ENCODE peak calls at places on chromosomes 13 and 19, in nine cellular contexts. W is stimulated activated CD4-positive, alpha-beta T cell treated with anti-CD3 and anti-CD28 coated beads, TNF-alpha, amount 100 ng/mL, for 1 hour; J is RPMI8226; H is hippocampal formation; X is heart left ventricle; M is stimulated activated CD8-positive, alpha-beta memory T cell treated with anti-CD3 and anti-CD28 coated beads, Interleukin-15, amount 100 ng/mL, for 4 hours; A is activated CD4-positive, alpha-beta T cell treated with anti-CD3 and anti-CD28 coated beads, Interleukin-2, amount 50 U/mL, for 48 hours; E is NCI-H226; Q is T follicular helper cell. B is an unnamed sample.
A peak's percentile ranks its signal among the peaks of the same experiment; 100 is the strongest.

GRCh38 chr13:34162545-34162936 is 344.6 kb downstream of the RFC3 start:
- DNase-seq in A (no peak), J (no peak), X (no peak), H (no peak), E (no peak), W (no peak), Q (no peak), M (no peak), B (no peak)

GRCh38 chr13:23626730-23627129 is 56.5 kb downstream of the TNFRSF19 start:
- DNase-seq in M (no peak), H (no peak), J (no peak), W (no peak), E (no peak), Q (no peak), A (no peak), X (no peak), B (no peak)

GRCh38 chr13:80030491-80030890 is 310.4 kb downstream of the SPRY2 start:
- DNase-seq in X (peak; percentile 34), J (no peak), Q (no peak), W (no peak), H (no peak), E (peak; percentile 49), M (no peak), A (no peak), B (no peak)

GRCh38 chr13:101514695-101515275 is 62.3 kb downstream of the ITGBL1 start:
- DNase-seq in W (no peak), E (peak; percentile 44), A (no peak), Q (no peak), X (no peak), J (peak; percentile 27), H (peak; percentile 43), M (no peak), B (no peak)

GRCh38 chr13:19056355-19056880 is 125.2 kb downstream of the TUBA3C start:
- DNase-seq in M (no peak), X (no peak), Q (no peak), W (no peak), A (no peak), H (no peak), E (no peak), J (no peak), B (no peak)

GRCh38 chr13:113110048-113110851 is 4.7 kb downstream of the F7 start:
- DNase-seq in E (no peak), Q (no peak), A (peak; percentile 28), J (no peak), X (no peak), H (no peak), M (peak; percentile 49), W (peak; percentile 10), B (no peak)

GRCh38 chr19:13541554-13541953 is 35.3 kb upstream of the CACNA1A start:
- DNase-seq in M (no peak), Q (no peak), H (no peak), X (no peak), J (no peak), A (no peak), E (no peak), W (no peak), B (no peak)

GRCh38 chr19:17001603-17002183 is 24.9 kb downstream of the CPAMD8 start:
- DNase-seq in Q (peak; percentile 54), H (no peak), W (peak; percentile 25), X (no peak), E (no peak), M (peak; percentile 21), J (no peak), A (peak; percentile 60), B (no peak)

GRCh38 chr19:52923782-52924593 is 760 bp upstream of the ZNF888 start:
- DNase-seq in X (peak; percentile 72), J (no peak), W (no peak), Q (no peak), A (no peak), H (no peak), E (peak; percentile 7), M (no peak), B (no peak)

GRCh38 chr13:21326155-21327030 is 132.7 kb downstream of the ZDHHC20 start:
- DNase-seq in Q (no peak), M (no peak), X (peak; percentile 24), A (no peak), W (no peak), E (peak; percentile 50), H (no peak), J (no peak), B (no peak)

GRCh38 chr13:84050551-84050950 is 168.3 kb upstream of the SLITRK1 start:
- DNase-seq in A (no peak), W (no peak), Q (no peak), J (no peak), H (no peak), M (no peak), E (peak; percentile 33), X (no peak), B (no peak)

GRCh38 chr19:56748443-56748842 is 76.9 kb upstream of the ZNF835 start:
- DNase-seq in J (peak; percentile 26), M (no peak), X (no peak), H (peak; percentile 44), A (no peak), E (no peak), W (no peak), Q (no peak), B (no peak)

GRCh38 chr19:14768001-14768400 is 10.4 kb downstream of the ADGRE2 start:
- DNase-seq in H (no peak), E (no peak), W (no peak), M (no peak), J (no peak), X (no peak), A (no peak), Q (no peak), B (no peak)

GRCh38 chr19:902446-903226 is 9.4 kb downstream of the RNU6-9 start:
- DNase-seq in J (no peak), A (no peak), Q (no peak), W (no peak), M (no peak), E (no peak), H (no peak), X (no peak), B (no peak)

GRCh38 chr13:79987323-79987722 is 353.6 kb downstream of the SPRY2 start:
- DNase-seq in H (no peak), E (no peak), W (no peak), M (no peak), X (no peak), Q (no peak), J (no peak), A (no peak), B (no peak)

B was measured in SIG-M5.